ENCODE peak calls at places on chromosome 11, in four cellular contexts. J, B, S and H are unnamed samples.

GRCh38 chr11:99069831-99070444 is 49.2 kb downstream of the CNTN5 start:
- DNase-seq in J (no peak), B (peak; percentile 51), S (no peak), H (peak; percentile 6)

GRCh38 chr11:75424396-75424795 is 8.6 kb downstream of the KLHL35 start:
- DNase-seq in J (no peak), B (no peak), S (no peak), H (no peak)

GRCh38 chr11:1371836-1372465 is 17.8 kb upstream of the BRSK2 start:
- DNase-seq in J (no peak), B (no peak), S (no peak), H (no peak)

GRCh38 chr11:73237471-73238290 is 19.6 kb downstream of the P2RY2 start:
- DNase-seq in J (no peak), B (no peak), S (peak; percentile 62), H (no peak)

GRCh38 chr11:6482431-6482830 is 1.1 kb downstream of the TIMM10B start:
- DNase-seq in J (no peak), B (no peak), S (peak; percentile 52), H (no peak)

GRCh38 chr11:87301785-87302540 is 264.2 kb downstream of the TMEM135 start:
- DNase-seq in J (no peak), B (no peak), S (no peak), H (no peak)

GRCh38 chr11:117792992-117793391 is 4.0 kb downstream of the DSCAML1 start:
- DNase-seq in J (no peak), B (no peak), S (no peak), H (no peak)

GRCh38 chr11:35347173-35347878 is 72.0 kb downstream of the SLC1A2 start:
- DNase-seq in J (no peak), B (no peak), S (no peak), H (no peak)

GRCh38 chr11:93525601-93526000 is 17.6 kb downstream of the SMCO4 start:
- DNase-seq in J (no peak), B (no peak), S (peak; percentile 81), H (no peak)

GRCh38 chr11:118193910-118194566 is 17.6 kb upstream of the SCN2B start:
- DNase-seq in J (no peak), B (no peak), S (no peak), H (no peak)

GRCh38 chr11:8222820-8223512 is 40.7 kb downstream of the LMO1 start:
- DNase-seq in J (no peak), B (no peak), S (no peak), H (no peak)

GRCh38 chr11:66936326-66936725 is 21.9 kb downstream of the PC start:
- DNase-seq in J (no peak), B (no peak), S (peak; percentile 58), H (no peak)

GRCh38 chr11:109940816-109941215 is 152.4 kb upstream of the ZC3H12C start:
- DNase-seq in J (peak; percentile 21), B (no peak), S (peak; percentile 95), H (no peak)

GRCh38 chr11:37182036-37182435 is 584.0 kb upstream of the RAG2 start:
- DNase-seq in J (no peak), B (no peak), S (no peak), H (no peak)

GRCh38 chr11:27722945-27723344 is 22.7 kb upstream of the BDNF start:
- DNase-seq in J (no peak), B (peak; percentile 66), S (peak; percentile 51), H (no peak)
- H3K27me3 ChIP-seq in J (no peaks in the 10 kb centered on the region), B (peaks cover 7% of the 10 kb centered on the region), S (peaks cover 18% of the 10 kb centered on the region), H (peaks cover 100% of the 10 kb centered on the region)

DNA sequence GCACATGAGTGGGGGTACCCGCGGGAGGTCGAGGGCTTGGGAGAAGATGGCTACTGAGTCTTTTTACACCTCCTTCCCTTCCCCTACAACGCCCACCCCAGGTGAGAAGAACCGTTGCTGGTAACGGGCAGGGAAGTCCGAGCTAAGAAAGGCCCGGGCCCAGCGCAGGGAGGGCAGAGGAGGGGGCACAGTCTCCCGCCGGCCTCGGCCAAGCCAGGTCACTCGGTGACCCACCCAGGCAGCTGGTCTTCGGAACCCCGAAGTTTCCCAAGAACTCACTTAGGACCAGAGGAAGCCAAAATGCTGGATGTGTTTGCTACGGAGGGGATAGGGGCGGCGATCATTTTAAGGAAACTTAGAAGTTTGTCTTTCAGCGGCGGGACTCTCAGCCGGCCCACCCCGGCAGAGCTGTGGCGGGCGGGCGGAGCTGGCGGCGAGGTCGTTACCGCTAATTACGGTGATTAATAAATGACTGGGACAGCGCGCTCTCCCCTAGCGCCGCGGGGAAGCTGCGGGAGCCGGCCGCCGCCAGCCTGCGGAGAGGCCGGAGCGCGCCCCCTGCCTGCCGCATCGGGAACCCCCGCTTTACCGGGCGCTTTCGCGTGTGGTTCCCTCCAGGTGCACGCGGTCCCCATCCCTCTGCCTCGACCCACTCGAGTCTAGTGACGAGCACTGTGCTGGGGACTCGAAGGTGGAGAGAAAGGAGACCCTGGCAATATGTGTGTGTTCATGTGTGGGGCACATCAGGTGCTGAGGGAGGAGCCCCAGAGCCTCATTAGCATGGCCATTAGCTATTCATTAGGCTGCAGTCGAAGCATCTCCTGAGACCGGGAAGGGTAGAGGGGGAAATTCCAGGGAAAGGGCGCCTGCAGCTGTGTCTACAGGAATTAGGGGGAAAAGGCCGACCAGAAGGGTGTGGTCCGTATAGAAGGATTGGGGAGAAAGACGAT is 945 bp downstream of the ROBO3 start:
- DNase-seq in J (no peak), B (peak; percentile 89), S (peak; percentile 75), H (peak; percentile 60)
- TF ChIP-seq EZH2 in J (no peak), B (no peak), S (peak; percentile 71), H (peak; percentile 91)

DNA sequence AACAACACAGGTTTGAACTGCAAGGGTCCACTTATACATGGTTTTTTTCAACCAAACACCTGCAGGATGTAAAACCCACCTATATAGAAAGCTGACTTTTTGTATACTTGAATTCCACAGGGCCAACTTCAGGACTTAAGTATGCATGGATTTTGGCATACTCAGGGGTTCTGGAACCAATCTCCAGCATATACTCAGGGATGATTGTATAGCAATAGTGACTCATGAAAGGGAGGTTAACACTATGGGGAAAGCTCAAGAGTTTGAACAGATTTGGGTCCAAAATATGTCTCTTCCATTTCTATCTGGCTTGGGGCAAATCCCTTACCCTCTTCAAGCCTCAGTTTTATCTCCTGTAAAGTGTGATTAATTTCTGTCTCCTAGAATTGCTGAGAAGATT is 94.9 kb downstream of the MICAL2 start:
- DNase-seq in J (no peak), B (no peak), S (peak; percentile 84), H (no peak)
- H3K27ac ChIP-seq in J (no peak overlapping the region), B (no peak overlapping the region), S (peak overlapping the region; percentile 70), H (no peak overlapping the region)

GRCh38 chr11:14642873-14643696 is 519 bp upstream of the PDE3B start:
- DNase-seq in J (no peak), B (no peak), S (no peak), H (no peak)
- H3K27me3 ChIP-seq in J (peaks cover 13% of the 10 kb centered on the region), B (peaks cover 2% of the 10 kb centered on the region), S (peaks cover 51% of the 10 kb centered on the region), H (peaks cover 24% of the 10 kb centered on the region)

DNA sequence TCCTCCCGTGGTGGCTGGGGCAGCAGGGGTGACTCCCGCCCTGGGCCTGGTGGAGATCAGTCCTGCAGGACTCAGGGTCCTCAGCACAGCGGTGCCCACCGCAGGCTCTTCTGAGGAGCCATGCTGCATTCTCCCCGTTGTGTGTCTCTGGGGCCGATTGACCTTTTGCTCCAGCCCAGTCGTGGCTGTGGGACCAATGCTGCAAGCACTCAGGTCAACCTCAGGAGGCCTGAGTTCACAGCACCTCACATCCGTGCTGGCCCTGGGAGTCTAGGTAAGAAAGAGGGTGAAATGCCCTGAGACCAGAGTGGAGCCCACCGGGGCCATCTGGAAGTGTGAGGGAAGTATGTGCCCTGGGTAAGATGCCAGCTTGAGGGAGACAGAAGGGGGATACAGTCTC is 316.1 kb upstream of the B3GAT1 start:
- DNase-seq in J (no peak), B (no peak), S (no peak), H (no peak)
- TF ChIP-seq EZH2 in J (no peak), B (no peak), S (no peak), H (no peak)

DNA sequence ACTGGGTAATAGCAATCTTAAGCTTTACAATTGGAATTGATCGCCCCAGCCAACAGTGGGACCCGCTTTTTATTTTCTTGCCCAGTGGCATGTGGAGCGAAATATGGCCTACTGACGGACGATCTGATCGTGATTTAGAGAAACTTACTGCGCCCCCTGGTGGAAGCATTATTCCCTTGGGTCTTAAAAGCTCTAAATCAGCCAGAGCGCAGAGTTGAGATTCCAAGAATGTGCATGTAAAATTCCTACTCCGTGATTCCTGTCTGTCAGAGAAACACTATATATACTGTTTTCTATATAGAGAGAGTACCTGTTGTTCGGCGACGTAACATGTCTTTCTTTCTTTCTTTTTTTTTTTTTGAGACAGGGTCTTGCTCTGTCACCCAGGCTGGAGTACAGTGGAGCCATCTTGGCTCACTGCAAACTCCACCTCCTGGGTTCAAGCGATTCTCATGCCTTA is 3.7 kb upstream of the DPF2 start:
- DNase-seq in J (peak; percentile 80), B (peak; percentile 91), S (peak; percentile 94), H (peak; percentile 95)
- H3K27ac ChIP-seq in J (peak overlapping the region; percentile 26), B (no peak overlapping the region), S (peak overlapping the region; percentile 41), H (peak overlapping the region; percentile 24)

DNA sequence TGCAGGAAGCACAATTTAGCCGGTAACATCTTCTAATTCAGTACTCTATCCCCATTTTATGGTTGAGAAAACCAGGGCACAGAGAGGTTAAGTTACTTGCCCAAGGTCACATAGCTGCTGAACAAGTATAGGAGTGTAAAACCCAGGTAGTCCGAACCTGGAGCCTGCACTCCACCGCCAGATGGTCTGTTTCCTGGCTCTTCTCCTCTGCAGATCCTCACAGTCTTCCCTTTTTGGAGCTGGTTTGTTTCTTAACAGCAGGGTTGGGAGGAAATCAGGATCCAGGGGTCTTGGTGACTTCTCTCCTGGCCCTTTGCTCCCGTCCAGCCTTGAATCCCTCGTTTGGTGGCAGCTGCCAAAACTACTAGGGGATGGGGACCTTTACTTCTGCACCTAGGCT is 12.0 kb downstream of the TSPAN18 start:
- DNase-seq in J (no peak), B (no peak), S (no peak), H (no peak)
- H3K27me3 ChIP-seq in J (peaks cover 80% of the 10 kb centered on the region), B (no peaks in the 10 kb centered on the region), S (peaks cover 38% of the 10 kb centered on the region), H (no peaks in the 10 kb centered on the region)

GRCh38 chr11:62592216-62592815 is 993 bp upstream of the TUT1 start:
- DNase-seq in J (no peak), B (peak; percentile 60), S (no peak), H (no peak)

GRCh38 chr11:62592989-62593421 is 1.7 kb upstream of the TUT1 start:
- DNase-seq in J (no peak), B (no peak), S (no peak), H (no peak)

GRCh38 chr11:62588966-62589637 is 2.2 kb downstream of the TUT1 start:
- DNase-seq in J (peak; percentile 32), B (no peak), S (peak; percentile 66), H (no peak)

GRCh38 chr11:62593434-62594044 is 2.2 kb upstream of the TUT1 start:
- DNase-seq in J (peak; percentile 76), B (peak; percentile 88), S (peak; percentile 88), H (peak; percentile 96)

DNA sequence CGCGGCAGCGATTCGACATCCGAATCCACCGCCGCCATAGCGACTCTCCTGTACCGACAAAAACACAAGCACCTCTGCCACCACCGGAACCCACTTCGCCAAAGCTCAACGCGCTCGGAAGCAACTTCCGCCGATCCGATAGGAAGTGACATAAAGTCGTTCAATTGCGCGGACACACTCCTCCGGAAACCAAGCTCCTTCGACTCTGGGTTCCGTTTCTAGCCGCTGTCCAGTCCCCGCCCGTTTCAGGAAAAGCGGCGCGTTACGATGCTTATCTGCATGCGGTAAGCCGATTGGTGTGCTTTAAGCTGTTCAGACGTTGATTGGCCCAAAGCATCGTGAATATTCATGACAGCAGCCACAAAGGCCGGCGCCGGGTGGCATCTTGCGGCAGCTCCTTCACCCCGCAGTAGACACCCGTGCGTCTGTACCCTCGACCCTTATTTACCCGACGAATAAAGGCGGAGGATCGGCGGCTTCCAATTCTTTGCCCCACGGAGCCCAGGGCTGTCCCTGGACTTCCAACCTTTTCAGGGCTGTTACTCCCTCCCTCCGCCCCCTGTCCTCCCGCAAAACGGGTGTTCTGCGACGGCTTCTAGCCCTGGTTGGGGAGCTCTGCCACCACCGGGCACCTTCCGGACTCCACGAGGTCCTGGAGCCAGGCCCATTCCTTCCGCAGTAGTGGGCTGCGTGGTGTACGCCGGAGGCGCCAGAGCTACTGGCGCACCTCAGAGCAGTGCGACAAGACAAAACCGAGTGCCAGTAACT is at the start of gene TUT1:
- DNase-seq in J (peak; percentile 98), B (peak; percentile 93), S (peak; percentile 99), H (peak; percentile 100)
- TF ChIP-seq EZH2 in J (no peak), B (no peak), S (no peak), H (no peak)